ENCODE peak calls at places on chromosomes 5 and 9, in seven cellular contexts. K is HCT116, Y is esophagus squamous epithelium, Z is tibial artery, Q is brain microvascular endothelial cell, I is GM23248, O is mammary epithelial cell. N is an unnamed sample.

GRCh38 chr5:172879434-172879828 is 45.4 kb downstream of the ERGIC1 start:
- DNase-seq in Z (no peak), I (no peak), K (no peak), O (no peak), Q (no peak), Y (no peak), N (no peak)

GRCh38 chr9:35882265-35882848 is 12.2 kb upstream of the OR13J1 start:
- DNase-seq in Y (no peak), Q (peak; percentile 61), K (peak; percentile 71), O (peak; percentile 46), I (peak; percentile 80), Z (peak; percentile 89), N (no peak)

GRCh38 chr9:33249087-33249657 is 9.2 kb downstream of the SPINK4 start:
- DNase-seq in Q (no peak), Z (no peak), K (no peak), Y (no peak), I (no peak), O (no peak), N (peak; percentile 13)

GRCh38 chr9:137434498-137435380 is 6.4 kb downstream of the ENTPD8 start:
- DNase-seq in Z (no peak), Q (no peak), O (no peak), I (no peak), K (no peak), Y (no peak), N (no peak)

GRCh38 chr5:107698286-107698685 is 27.5 kb upstream of the EFNA5 start:
- DNase-seq in Y (no peak), I (peak; percentile 53), O (no peak), K (no peak), Q (no peak), Z (no peak), N (no peak)

GRCh38 chr9:3954950-3955670 is 344.8 kb downstream of the GLIS3 start:
- DNase-seq in K (no peak), Y (no peak), O (no peak), I (peak; percentile 54), Z (no peak), Q (peak; percentile 65), N (no peak)

GRCh38 chr9:136025481-136025880 is 64.3 kb upstream of the UBAC1 start:
- DNase-seq in I (no peak), Y (no peak), Q (no peak), K (no peak), Z (no peak), O (no peak), N (no peak)

GRCh38 chr9:76459691-76460635 is 981 bp downstream of the GCNT1 start:
- DNase-seq in Z (peak; percentile 66), I (peak; percentile 86), Y (no peak), K (peak; percentile 35), O (peak; percentile 55), Q (peak; percentile 55), N (no peak)

GRCh38 chr5:118726891-118727290 is 261.5 kb downstream of the DTWD2 start:
- DNase-seq in I (no peak), Z (no peak), Q (no peak), Y (no peak), K (no peak), O (no peak), N (no peak)
- H3K4me3 ChIP-seq in I (no peak overlapping the region), Z (no peak overlapping the region), Q (no peak overlapping the region), Y (no peak overlapping the region), K (no peak overlapping the region), O (no peak overlapping the region), N (no peak overlapping the region)

GRCh38 chr9:6079386-6079785 is 64.0 kb upstream of the RANBP6 start:
- DNase-seq in Z (no peak), O (no peak), Y (no peak), K (no peak), I (no peak), Q (no peak), N (no peak)
- H3K27ac ChIP-seq in Z (no peak overlapping the region), O (peak overlapping the region; percentile 54), Y (peak overlapping the region; percentile 84), K (no peak overlapping the region), I (no peak overlapping the region), Q (no peak overlapping the region), N (peak overlapping the region; percentile 74)

DNA sequence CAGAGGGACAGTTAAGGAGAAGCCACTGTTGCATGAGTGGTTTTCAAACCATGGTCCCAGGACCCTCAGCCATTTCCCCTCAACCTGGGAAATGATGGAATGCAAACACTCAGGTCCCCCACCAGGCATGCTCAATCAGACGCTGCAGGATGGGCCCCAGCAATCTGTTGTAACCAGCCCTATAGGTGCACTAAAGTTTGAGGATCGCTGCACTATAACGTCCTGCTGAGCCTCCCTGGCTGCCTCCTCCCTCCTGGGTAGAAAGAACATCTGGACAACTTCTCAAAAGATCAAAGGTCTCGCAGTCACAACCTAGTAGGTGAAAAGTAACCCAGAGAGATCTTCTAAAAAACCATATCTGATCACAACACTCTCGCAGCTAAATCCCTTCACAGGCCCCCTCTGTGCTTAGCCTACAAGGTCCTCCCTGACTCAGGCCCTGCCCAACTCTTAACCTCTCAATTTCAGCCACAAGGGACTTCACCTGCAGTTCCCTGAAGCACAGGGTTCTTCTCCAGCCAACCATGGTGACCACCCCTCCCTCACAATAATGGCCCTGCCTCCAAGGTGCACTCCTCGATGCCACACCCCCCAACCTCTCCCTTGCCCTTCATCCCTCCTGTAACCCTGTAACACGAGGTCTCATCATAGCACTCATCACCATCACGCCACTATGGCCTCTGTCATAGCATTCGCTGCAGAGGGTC is 3.5 kb downstream of the SHB start:
- DNase-seq in Q (no peak), Y (no peak), Z (no peak), O (no peak), I (no peak), K (no peak), N (no peak)
- H3K4me3 ChIP-seq in Q (peak overlapping the region; percentile 86), Y (peak overlapping the region; percentile 77), Z (peak overlapping the region; percentile 96), O (no peak overlapping the region), I (peak overlapping the region; percentile 99), K (no peak overlapping the region), N (peak overlapping the region; percentile 87)

GRCh38 chr9:93302586-93303257 is 118.8 kb downstream of the WNK2 start:
- DNase-seq in K (peak; percentile 42), Q (peak; percentile 34), Z (peak; percentile 63), O (peak; percentile 39), I (peak; percentile 72), Y (no peak), N (peak; percentile 63)
- H3K27ac ChIP-seq in K (no peak overlapping the region), Q (no peak overlapping the region), Z (no peak overlapping the region), O (no peak overlapping the region), I (no peak overlapping the region), Y (no peak overlapping the region), N (no peak overlapping the region)

GRCh38 chr5:150153957-150154617 is 1.6 kb downstream of the PDGFRB start:
- DNase-seq in Z (no peak), K (no peak), Q (peak; percentile 85), O (no peak), I (peak; percentile 91), Y (no peak), N (no peak)

GRCh38 chr5:150153483-150153882 is 2.2 kb downstream of the PDGFRB start:
- DNase-seq in K (no peak), I (no peak), O (no peak), Q (no peak), Y (no peak), Z (no peak), N (no peak)

GRCh38 chr5:150155258-150156032 is at the start of gene PDGFRB:
- DNase-seq in Y (no peak), Z (peak; percentile 99), Q (peak; percentile 85), K (no peak), O (no peak), I (peak; percentile 88), N (peak; percentile 83)

GRCh38 chr5:150154618-150155134 is 969 bp downstream of the PDGFRB start:
- DNase-seq in I (peak; percentile 50), Y (no peak), K (no peak), Q (no peak), Z (no peak), O (no peak), N (no peak)

DNA sequence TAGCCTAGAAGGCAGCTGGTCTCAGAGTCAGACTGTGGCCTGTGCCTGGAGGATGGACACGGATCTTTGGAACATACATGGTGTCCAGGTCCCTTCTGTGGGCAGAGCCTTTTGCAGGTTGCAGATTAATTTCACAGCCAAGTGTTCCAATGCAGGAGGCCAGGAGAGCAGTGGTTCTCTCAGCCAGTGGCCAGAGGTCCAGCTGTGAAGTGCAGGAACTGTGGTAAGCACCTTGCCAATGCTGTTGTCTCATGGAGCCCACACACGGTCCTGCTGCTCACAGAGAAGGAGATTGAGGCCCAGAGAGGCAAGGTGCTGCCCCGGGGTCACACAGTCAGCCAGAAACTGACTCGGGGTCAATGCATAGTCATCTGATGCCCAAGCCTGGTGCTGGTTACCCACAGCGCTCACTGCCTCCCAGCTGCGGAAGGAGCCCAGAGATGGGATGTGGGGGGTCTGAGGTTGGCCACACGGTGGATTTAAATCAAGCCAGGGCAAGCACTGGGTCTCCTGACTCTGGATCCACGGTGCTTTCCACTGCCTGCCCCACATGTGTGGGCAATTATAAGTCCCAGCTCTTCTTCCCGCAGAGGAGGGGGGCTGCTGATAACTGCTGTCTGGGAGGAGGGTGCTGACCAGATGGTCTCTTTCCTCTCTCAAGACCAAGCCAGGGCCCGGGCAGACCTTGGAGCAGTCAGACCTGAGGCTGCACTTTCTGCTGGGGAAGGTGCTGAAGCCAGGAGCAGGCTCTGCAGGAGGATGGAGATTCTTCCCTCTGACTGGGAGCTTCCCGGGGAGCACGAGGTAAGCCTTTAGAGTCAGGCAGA is 2.8 kb downstream of the PDGFRB start:
- DNase-seq in I (peak; percentile 58), Y (no peak), O (no peak), Q (no peak), K (no peak), Z (no peak), N (no peak)
- H3K4me3 ChIP-seq in I (peak overlapping the region; percentile 96), Y (peak overlapping the region; percentile 47), O (no peak overlapping the region), Q (peak overlapping the region; percentile 90), K (no peak overlapping the region), Z (peak overlapping the region; percentile 71), N (peak overlapping the region; percentile 90)

DNA sequence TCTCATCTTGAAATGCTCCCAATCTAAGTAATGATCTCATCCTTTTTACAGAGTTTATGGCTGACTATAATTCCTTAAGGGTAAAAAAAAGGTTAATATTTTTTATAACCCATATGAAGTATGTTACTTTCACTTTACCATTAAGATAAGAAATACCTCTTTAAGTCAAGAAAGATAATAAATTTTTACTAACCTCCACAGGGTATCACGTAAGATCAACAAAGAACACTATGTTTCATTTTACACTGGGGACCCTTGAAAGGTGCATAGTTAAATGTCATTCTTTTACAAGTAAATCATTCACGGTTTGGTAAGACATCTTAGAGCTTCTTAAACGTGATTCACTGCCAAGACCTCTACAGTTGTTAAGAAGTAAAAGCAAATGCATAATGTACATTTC is 472.7 kb upstream of the CDH9 start:
- DNase-seq in Q (no peak), Y (no peak), I (no peak), Z (no peak), K (no peak), O (no peak), N (no peak)
- H3K27ac ChIP-seq in Q (no peak overlapping the region), Y (no peak overlapping the region), I (no peak overlapping the region), Z (no peak overlapping the region), K (no peak overlapping the region), O (no peak overlapping the region), N (no peak overlapping the region)

DNA sequence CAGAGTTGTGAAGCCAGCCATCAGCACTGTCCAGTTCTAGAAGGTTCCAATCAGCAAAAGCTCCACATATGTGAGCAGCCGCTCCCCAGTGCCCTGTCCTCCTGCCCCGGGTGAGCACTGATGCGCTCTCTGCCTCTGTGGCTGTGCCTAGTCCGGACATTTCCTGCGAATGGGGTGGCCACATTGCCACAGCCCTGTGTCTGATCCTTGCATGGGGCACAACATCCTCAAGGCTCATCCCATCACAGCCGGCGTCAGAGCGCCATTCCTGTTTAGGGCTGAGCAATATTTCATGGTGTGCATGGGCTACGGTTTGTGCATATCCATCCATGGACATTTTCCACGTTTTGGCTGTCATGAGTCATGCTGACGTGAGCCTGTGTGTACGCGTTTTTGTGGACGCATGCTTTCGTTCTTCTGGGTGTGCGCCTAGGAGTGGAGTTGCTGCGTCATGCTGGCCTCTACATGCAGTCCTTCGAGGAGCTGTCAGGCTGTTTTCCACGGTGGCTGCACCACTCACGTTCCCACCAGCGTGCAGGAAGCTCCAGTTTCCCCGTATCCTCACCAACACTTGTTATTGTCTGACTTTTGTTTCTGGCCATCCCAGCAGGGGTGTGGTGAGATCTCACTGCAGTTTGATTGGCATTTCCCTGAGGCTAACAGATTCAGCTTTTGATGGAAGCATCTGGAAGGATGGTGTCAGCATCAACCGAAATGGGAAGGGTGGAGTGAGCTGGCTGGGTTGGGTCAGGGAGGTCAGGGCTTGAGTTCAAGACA is 9.7 kb upstream of the SLC6A18 start:
- DNase-seq in I (no peak), Z (no peak), Y (no peak), K (no peak), O (no peak), Q (no peak), N (no peak)
- H3K4me3 ChIP-seq in I (no peak overlapping the region), Z (no peak overlapping the region), Y (no peak overlapping the region), K (no peak overlapping the region), O (no peak overlapping the region), Q (no peak overlapping the region), N (no peak overlapping the region)